ENCODE peak calls at places on chromosomes 5 and 9, in six cellular contexts. I is sigmoid colon, Q is neural progenitor cell, W is fibroblast of lung, T is psoas muscle, K is lower lobe of right lung. P is an unnamed sample.
A peak's percentile ranks its signal among the peaks of the same experiment; 100 is the strongest.

GRCh38 chr9:90433398-90433890 is 209.2 kb downstream of the DIRAS2 start:
- DNase-seq in W (peak; percentile 8), K (peak; percentile 89), I (no peak), T (no peak), Q (peak; percentile 89), P (no peak)

GRCh38 chr5:133825631-133826289 is 142.7 kb downstream of the C5orf15 start:
- DNase-seq in W (no peak), Q (no peak), I (no peak), K (no peak), T (peak; percentile 35), P (no peak)

GRCh38 chr5:82676663-82677062 is 398.5 kb upstream of the RPS23 start:
- DNase-seq in Q (no peak), K (no peak), I (no peak), T (no peak), W (no peak), P (no peak)

GRCh38 chr9:38372685-38373619 is 19.6 kb upstream of the ALDH1B1 start:
- DNase-seq in K (no peak), T (no peak), W (no peak), Q (no peak), I (no peak), P (no peak)

GRCh38 chr9:107983191-107983603 is 493.6 kb upstream of the KLF4 start:
- DNase-seq in W (peak; percentile 72), I (no peak), Q (no peak), K (no peak), T (no peak), P (no peak)

GRCh38 chr9:113215142-113215541 is 5.9 kb downstream of the FKBP15 start:
- DNase-seq in Q (no peak), I (no peak), W (peak; percentile 40), T (no peak), K (no peak), P (no peak)

GRCh38 chr5:175047048-175047447 is 322.7 kb downstream of the MSX2 start:
- DNase-seq in Q (no peak), W (no peak), I (no peak), K (no peak), T (no peak), P (no peak)

GRCh38 chr5:177452688-177453638 is 6.3 kb downstream of the PRR7 start:
- DNase-seq in T (no peak), I (no peak), Q (no peak), W (no peak), K (no peak), P (no peak)

GRCh38 chr9:137070906-137071275 is 534 bp upstream of the SAPCD2 start:
- DNase-seq in K (no peak), W (no peak), Q (no peak), I (no peak), T (peak; percentile 25), P (no peak)

GRCh38 chr9:72203205-72203803 is 54.1 kb downstream of the GDA start:
- DNase-seq in W (peak; percentile 20), T (no peak), I (no peak), Q (peak; percentile 63), K (no peak), P (no peak)

GRCh38 chr9:80622508-80622907 is 1050.7 kb downstream of the TLE4 start:
- DNase-seq in W (no peak), K (no peak), Q (no peak), T (no peak), I (no peak), P (no peak)

GRCh38 chr5:143106175-143106574 is 297.3 kb downstream of the NR3C1 start:
- DNase-seq in K (no peak), I (no peak), W (peak; percentile 80), T (peak; percentile 13), Q (peak; percentile 69), P (no peak)

GRCh38 chr5:130206686-130207085 is 302.4 kb downstream of the CHSY3 start:
- DNase-seq in I (no peak), T (no peak), W (no peak), Q (no peak), K (no peak), P (no peak)

DNA sequence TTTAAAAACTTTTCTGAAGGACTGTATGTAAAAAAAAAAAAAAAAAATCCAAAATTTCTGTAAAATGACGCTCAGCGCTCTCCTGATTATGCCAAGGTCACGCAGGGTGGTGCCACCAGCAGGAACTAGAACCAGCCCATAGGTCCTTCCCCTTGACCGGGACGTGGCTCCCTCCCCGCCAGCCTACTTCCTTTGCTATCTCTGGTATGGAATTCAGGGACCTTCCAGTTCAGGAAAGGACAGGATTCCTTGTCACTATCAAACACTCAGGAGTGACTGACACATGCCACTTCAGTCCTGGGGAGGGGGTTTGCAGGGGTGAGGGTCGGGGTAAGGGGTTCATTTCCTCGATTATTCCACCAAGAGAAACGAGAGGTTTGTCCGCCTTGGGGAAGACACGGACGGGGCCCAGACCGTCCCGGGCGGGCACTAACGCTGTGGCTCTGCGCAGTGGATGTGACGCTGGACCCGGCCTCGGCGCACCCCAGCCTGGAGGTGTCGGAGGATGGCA is 18.8 kb downstream of the BTNL9 start:
- DNase-seq in Q (no peak), K (no peak), I (no peak), T (no peak), W (no peak), P (no peak)
- H3K4me3 ChIP-seq in Q (peak overlapping the region; percentile 31), K (no peak overlapping the region), I (no peak overlapping the region), T (no peak overlapping the region), W (no peak overlapping the region), P (no peak overlapping the region)

GRCh38 chr5:54895816-54896341 is 89.5 kb downstream of the ESM1 start:
- DNase-seq in K (no peak), W (peak; percentile 66), I (no peak), T (no peak), Q (peak; percentile 58), P (no peak)
- TF ChIP-seq CTCF in K (peak; percentile 34), W (peak; percentile 61), I (peak; percentile 25), T (peak; percentile 50), Q (peak; percentile 63), P (peak; percentile 49)

GRCh38 chr5:73648490-73648889 is 22.5 kb downstream of the ARHGEF28 start:
- DNase-seq in I (no peak), K (no peak), T (no peak), W (no peak), Q (no peak), P (no peak)
- H3K4me3 ChIP-seq in I (no peak overlapping the region), K (no peak overlapping the region), T (no peak overlapping the region), W (no peak overlapping the region), Q (no peak overlapping the region), P (no peak overlapping the region)

GRCh38 chr5:165026971-165027370 is 1521.6 kb downstream of the MAT2B start:
- DNase-seq in Q (no peak), T (no peak), I (no peak), K (no peak), W (no peak), P (no peak)

GRCh38 chr5:165031361-165031760 is 1525.9 kb downstream of the MAT2B start:
- DNase-seq in T (no peak), Q (no peak), W (no peak), I (no peak), K (no peak), P (no peak)

DNA sequence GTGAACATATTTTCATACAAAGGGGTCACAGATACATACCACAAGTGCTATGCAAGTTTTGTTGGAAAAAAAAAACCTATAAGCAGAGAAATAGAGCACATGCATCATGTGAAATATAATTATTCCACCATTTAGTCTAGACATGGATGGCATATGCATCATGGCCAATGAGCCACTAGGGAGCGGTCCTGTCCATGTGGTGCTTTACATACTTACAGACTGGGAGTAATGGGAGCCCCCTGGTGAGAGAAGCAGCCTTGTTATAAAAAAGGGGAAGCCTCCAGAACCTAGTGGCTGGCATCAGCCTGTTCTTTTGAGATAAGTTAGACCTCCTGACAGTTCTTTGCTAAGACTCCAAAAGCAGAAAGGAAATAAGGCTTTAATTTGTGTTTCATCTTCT is 1524.1 kb downstream of the MAT2B start:
- DNase-seq in I (no peak), W (peak; percentile 38), K (peak; percentile 41), Q (peak; percentile 73), T (no peak), P (no peak)
- TF ChIP-seq CTCF in I (no peak), W (peak; percentile 22), K (peak; percentile 19), Q (peak; percentile 57), T (no peak), P (no peak)

GRCh38 chr5:90015584-90016018 is 394.0 kb downstream of the CETN3 start:
- DNase-seq in W (peak; percentile 8), K (no peak), Q (no peak), T (no peak), I (no peak), P (no peak)
- H3K4me3 ChIP-seq in W (no peak overlapping the region), K (no peak overlapping the region), Q (no peak overlapping the region), T (no peak overlapping the region), I (no peak overlapping the region), P (no peak overlapping the region)